ENCODE peak calls at places on chromosome 16, in five cellular contexts. H is GM04504, P is Karpas-422, M is H9, S is activated gamma-delta T cell treated with Interleukin-2 at 50 U/mL for 16 hours. U is an unnamed sample.

GRCh38 chr16:86768231-86768791 is 190.0 kb downstream of the FOXL1 start:
- DNase-seq in H (no peak), S (no peak), P (no peak), M (no peak), U (no peak)

GRCh38 chr16:87317766-87318121 is 552 bp upstream of the C16orf95 start:
- DNase-seq in P (peak), H (no peak), M (no peak), S (peak), U (peak)

GRCh38 chr16:2365895-2366294 is 25.4 kb upstream of the ABCA3 start:
- DNase-seq in H (peak), S (no peak), P (no peak), M (no peak), U (no peak)

GRCh38 chr16:17359778-17360177 is 111.0 kb downstream of the XYLT1 start:
- DNase-seq in P (no peak), M (no peak), H (no peak), S (peak), U (peak)

GRCh38 chr16:27980076-27980775 is 83.3 kb downstream of the GSG1L start:
- DNase-seq in H (no peak), S (no peak), P (no peak), M (no peak), U (no peak)

GRCh38 chr16:56984639-56985038 is 4.7 kb upstream of the NLRC5 start:
- DNase-seq in M (no peak), H (no peak), P (no peak), S (no peak), U (peak)

GRCh38 chr16:85227262-85227923 is 115.1 kb upstream of the CIBAR2 start:
- DNase-seq in P (no peak), M (no peak), H (no peak), S (no peak), U (no peak)

GRCh38 chr16:57049678-57050077 is 42.7 kb upstream of the CPNE2 start:
- DNase-seq in H (no peak), M (no peak), P (no peak), S (no peak), U (no peak)

GRCh38 chr16:86241681-86242080 is 268.6 kb upstream of the FOXF1 start:
- DNase-seq in H (no peak), S (no peak), P (no peak), M (no peak), U (no peak)

GRCh38 chr16:14286381-14287230 is 215.5 kb downstream of the MRTFB start:
- DNase-seq in M (peak), S (peak), P (peak), H (peak), U (no peak)

GRCh38 chr16:29849505-29849904 is 13.5 kb downstream of the CDIPT start:
- DNase-seq in H (no peak), S (no peak), M (no peak), P (no peak), U (no peak)

GRCh38 chr16:25108054-25108453 is 3.5 kb upstream of the LCMT1 start:
- DNase-seq in M (peak), S (peak), P (peak), H (no peak), U (peak)

GRCh38 chr16:20903889-20904506 is 3.4 kb downstream of the LYRM1 start:
- DNase-seq in P (no peak), S (no peak), M (no peak), H (no peak), U (no peak)

GRCh38 chr16:6573577-6573976 is 759.1 kb upstream of the RBFOX1 start:
- DNase-seq in M (peak), P (no peak), H (no peak), S (no peak), U (no peak)

GRCh38 chr16:87877942-87878507 is 8.7 kb upstream of the SLC7A5 start:
- DNase-seq in M (no peak), H (no peak), S (no peak), P (peak), U (peak)

GRCh38 chr16:25138130-25138529 is 26.6 kb downstream of the LCMT1 start:
- DNase-seq in P (no peak), S (no peak), H (no peak), M (no peak), U (no peak)